ENCODE peak calls at places on chromosomes 1 and 21, in eight cellular contexts. One of them, this sample, is unnamed.

GRCh38 chr1:10900265-10900651 is 103.8 kb upstream of the CASZ1 start:
- DNase-seq in stomach: no peak
- DNase-seq in left ventricle myocardium inferior: no peak
- DNase-seq in progenitor cell of endocrine pancreas: no peak
- DNase-seq in GM12865: no peak
- DNase-seq in RWPE1: peak
- DNase-seq in A549: no peak
- DNase-seq in MCF 10A: peak
- DNase-seq in this sample: no peak

GRCh38 chr1:179305450-179305849 is 11.9 kb downstream of the SOAT1 start:
- DNase-seq in left ventricle myocardium inferior: no peak
- DNase-seq in RWPE1: no peak
- DNase-seq in A549: no peak
- DNase-seq in MCF 10A: peak
- DNase-seq in progenitor cell of endocrine pancreas: no peak
- DNase-seq in stomach: no peak
- DNase-seq in GM12865: no peak
- DNase-seq in this sample: no peak

GRCh38 chr21:30340714-30341573 is 3.5 kb upstream of the KRTAP27-1 start:
- DNase-seq in RWPE1: peak
- DNase-seq in stomach: peak
- DNase-seq in MCF 10A: peak
- DNase-seq in GM12865: peak
- DNase-seq in progenitor cell of endocrine pancreas: peak
- DNase-seq in A549: peak
- DNase-seq in left ventricle myocardium inferior: no peak
- DNase-seq in this sample: no peak

GRCh38 chr1:219883400-219884332 is 44.7 kb downstream of the SLC30A10 start:
- DNase-seq in A549: no peak
- DNase-seq in MCF 10A: no peak
- DNase-seq in RWPE1: no peak
- DNase-seq in GM12865: no peak
- DNase-seq in stomach: no peak
- DNase-seq in progenitor cell of endocrine pancreas: no peak
- DNase-seq in left ventricle myocardium inferior: no peak
- DNase-seq in this sample: no peak

GRCh38 chr1:101371259-101371658 is 134.4 kb downstream of the S1PR1 start:
- DNase-seq in GM12865: peak
- DNase-seq in RWPE1: peak
- DNase-seq in progenitor cell of endocrine pancreas: no peak
- DNase-seq in left ventricle myocardium inferior: no peak
- DNase-seq in A549: peak
- DNase-seq in stomach: no peak
- DNase-seq in MCF 10A: peak
- DNase-seq in this sample: no peak

GRCh38 chr1:91569411-91570104 is 68.9 kb downstream of the CDC7 start:
- DNase-seq in GM12865: no peak
- DNase-seq in progenitor cell of endocrine pancreas: no peak
- DNase-seq in MCF 10A: peak
- DNase-seq in A549: peak
- DNase-seq in left ventricle myocardium inferior: peak
- DNase-seq in RWPE1: peak
- DNase-seq in stomach: peak
- DNase-seq in this sample: no peak

GRCh38 chr1:15328785-15329480 is 80.8 kb upstream of the EFHD2 start:
- DNase-seq in stomach: peak
- DNase-seq in left ventricle myocardium inferior: peak
- DNase-seq in GM12865: no peak
- DNase-seq in progenitor cell of endocrine pancreas: no peak
- DNase-seq in A549: no peak
- DNase-seq in MCF 10A: no peak
- DNase-seq in RWPE1: no peak
- DNase-seq in this sample: no peak

GRCh38 chr1:63155437-63155836 is 166.9 kb upstream of the FOXD3 start:
- DNase-seq in A549: no peak
- DNase-seq in MCF 10A: peak
- DNase-seq in stomach: no peak
- DNase-seq in RWPE1: peak
- DNase-seq in left ventricle myocardium inferior: no peak
- DNase-seq in progenitor cell of endocrine pancreas: no peak
- DNase-seq in GM12865: no peak
- DNase-seq in this sample: no peak

GRCh38 chr1:194331758-194332157 is 1145.3 kb upstream of the B3GALT2 start:
- DNase-seq in GM12865: no peak
- DNase-seq in progenitor cell of endocrine pancreas: no peak
- DNase-seq in A549: no peak
- DNase-seq in stomach: no peak
- DNase-seq in left ventricle myocardium inferior: no peak
- DNase-seq in RWPE1: no peak
- DNase-seq in MCF 10A: peak
- DNase-seq in this sample: no peak

GRCh38 chr1:97893844-97894243 is 27.0 kb downstream of the DPYD start:
- DNase-seq in GM12865: no peak
- DNase-seq in left ventricle myocardium inferior: no peak
- DNase-seq in MCF 10A: no peak
- DNase-seq in RWPE1: no peak
- DNase-seq in stomach: no peak
- DNase-seq in A549: no peak
- DNase-seq in progenitor cell of endocrine pancreas: no peak
- DNase-seq in this sample: no peak

GRCh38 chr1:217059401-217059800 is 336.2 kb upstream of the ESRRG start:
- DNase-seq in GM12865: no peak
- DNase-seq in A549: no peak
- DNase-seq in stomach: no peak
- DNase-seq in left ventricle myocardium inferior: no peak
- DNase-seq in progenitor cell of endocrine pancreas: no peak
- DNase-seq in RWPE1: no peak
- DNase-seq in MCF 10A: no peak
- DNase-seq in this sample: no peak

GRCh38 chr21:26490771-26491170 is 82.3 kb downstream of the CYYR1 start:
- DNase-seq in stomach: no peak
- DNase-seq in MCF 10A: no peak
- DNase-seq in A549: no peak
- DNase-seq in progenitor cell of endocrine pancreas: no peak
- DNase-seq in left ventricle myocardium inferior: no peak
- DNase-seq in GM12865: no peak
- DNase-seq in RWPE1: no peak
- DNase-seq in this sample: no peak

GRCh38 chr1:188958461-188959115 is 1519.1 kb downstream of the BRINP3 start:
- DNase-seq in MCF 10A: no peak
- DNase-seq in RWPE1: no peak
- DNase-seq in left ventricle myocardium inferior: no peak
- DNase-seq in GM12865: peak
- DNase-seq in progenitor cell of endocrine pancreas: no peak
- DNase-seq in A549: no peak
- DNase-seq in stomach: no peak
- DNase-seq in this sample: no peak
- TF ChIP-seq CTCF in MCF 10A: no peak
- TF ChIP-seq CTCF in RWPE1: no peak
- TF ChIP-seq CTCF in left ventricle myocardium inferior: no peak
- TF ChIP-seq CTCF in GM12865: peak
- TF ChIP-seq CTCF in progenitor cell of endocrine pancreas: no peak
- TF ChIP-seq CTCF in A549: no peak
- TF ChIP-seq CTCF in stomach: no peak
- TF ChIP-seq CTCF in this sample: no peak

DNA sequence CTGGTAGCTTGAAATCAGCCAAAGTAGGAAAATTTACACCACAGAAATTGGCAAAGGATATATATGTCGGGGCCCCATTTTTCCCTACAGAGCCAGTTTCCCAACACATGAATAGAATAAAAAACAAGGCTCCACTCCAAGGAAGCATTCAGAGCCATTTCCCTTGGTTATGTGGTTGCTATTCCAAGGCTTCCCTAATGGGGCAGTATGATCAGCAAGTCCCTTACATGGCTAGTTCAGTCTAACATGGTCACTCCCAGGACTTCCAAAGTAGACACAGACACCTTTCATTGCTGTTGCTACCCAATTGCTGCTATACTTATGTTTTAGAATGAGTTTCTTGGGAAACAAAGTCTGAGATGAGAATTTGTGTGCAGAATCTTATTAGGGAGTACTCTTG is 93.1 kb downstream of the C21orf91 start:
- DNase-seq in stomach: no peak
- DNase-seq in MCF 10A: peak
- DNase-seq in GM12865: no peak
- DNase-seq in RWPE1: peak
- DNase-seq in progenitor cell of endocrine pancreas: no peak
- DNase-seq in left ventricle myocardium inferior: no peak
- DNase-seq in A549: peak
- DNase-seq in this sample: no peak
- TF ChIP-seq CTCF in stomach: no peak
- TF ChIP-seq CTCF in MCF 10A: no peak
- TF ChIP-seq CTCF in GM12865: no peak
- TF ChIP-seq CTCF in RWPE1: no peak
- TF ChIP-seq CTCF in progenitor cell of endocrine pancreas: peak
- TF ChIP-seq CTCF in left ventricle myocardium inferior: no peak
- TF ChIP-seq CTCF in A549: no peak
- TF ChIP-seq CTCF in this sample: peak

GRCh38 chr1:29516063-29516820 is 279.9 kb downstream of the PTPRU start:
- DNase-seq in progenitor cell of endocrine pancreas: no peak
- DNase-seq in stomach: peak
- DNase-seq in left ventricle myocardium inferior: no peak
- DNase-seq in GM12865: no peak
- DNase-seq in A549: no peak
- DNase-seq in RWPE1: no peak
- DNase-seq in MCF 10A: no peak
- DNase-seq in this sample: no peak
- TF ChIP-seq CTCF in progenitor cell of endocrine pancreas: no peak
- TF ChIP-seq CTCF in stomach: no peak
- TF ChIP-seq CTCF in left ventricle myocardium inferior: no peak
- TF ChIP-seq CTCF in GM12865: no peak
- TF ChIP-seq CTCF in A549: no peak
- TF ChIP-seq CTCF in RWPE1: no peak
- TF ChIP-seq CTCF in MCF 10A: no peak
- TF ChIP-seq CTCF in this sample: no peak

DNA sequence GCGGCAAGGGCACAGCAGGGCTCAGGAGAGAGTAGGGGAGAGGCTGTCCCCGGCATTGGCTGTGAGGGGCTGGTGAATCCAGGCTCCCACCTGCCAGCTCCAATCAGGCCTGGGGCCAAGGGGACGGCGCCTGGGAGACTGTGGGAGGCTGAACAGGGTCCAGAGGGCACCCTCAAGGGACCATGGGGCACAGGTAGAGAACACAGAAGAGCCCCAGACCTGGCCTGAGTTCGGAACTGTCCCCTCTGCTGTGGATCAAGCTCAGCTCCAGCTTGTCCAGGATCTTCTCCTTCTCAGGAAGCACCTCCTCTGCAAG is 67.0 kb downstream of the KCNAB2 start:
- DNase-seq in RWPE1: no peak
- DNase-seq in GM12865: no peak
- DNase-seq in MCF 10A: no peak
- DNase-seq in A549: no peak
- DNase-seq in left ventricle myocardium inferior: no peak
- DNase-seq in progenitor cell of endocrine pancreas: no peak
- DNase-seq in stomach: no peak
- DNase-seq in this sample: no peak
- TF ChIP-seq CTCF in RWPE1: no peak
- TF ChIP-seq CTCF in GM12865: no peak
- TF ChIP-seq CTCF in MCF 10A: no peak
- TF ChIP-seq CTCF in A549: no peak
- TF ChIP-seq CTCF in left ventricle myocardium inferior: no peak
- TF ChIP-seq CTCF in progenitor cell of endocrine pancreas: no peak
- TF ChIP-seq CTCF in stomach: no peak
- TF ChIP-seq CTCF in this sample: no peak

GRCh38 chr1:34113887-34114286 is 51.1 kb downstream of the CSMD2 start:
- DNase-seq in A549: peak
- DNase-seq in RWPE1: peak
- DNase-seq in progenitor cell of endocrine pancreas: no peak
- DNase-seq in MCF 10A: peak
- DNase-seq in GM12865: peak
- DNase-seq in left ventricle myocardium inferior: no peak
- DNase-seq in stomach: no peak
- DNase-seq in this sample: no peak
- TF ChIP-seq CTCF in A549: no peak
- TF ChIP-seq CTCF in RWPE1: no peak
- TF ChIP-seq CTCF in progenitor cell of endocrine pancreas: peak
- TF ChIP-seq CTCF in MCF 10A: peak
- TF ChIP-seq CTCF in GM12865: peak
- TF ChIP-seq CTCF in left ventricle myocardium inferior: peak
- TF ChIP-seq CTCF in stomach: no peak
- TF ChIP-seq CTCF in this sample: peak

GRCh38 chr1:160945079-160945478 is 9.5 kb downstream of the ITLN2 start:
- DNase-seq in A549: no peak
- DNase-seq in left ventricle myocardium inferior: no peak
- DNase-seq in RWPE1: no peak
- DNase-seq in GM12865: no peak
- DNase-seq in MCF 10A: no peak
- DNase-seq in progenitor cell of endocrine pancreas: no peak
- DNase-seq in stomach: no peak
- DNase-seq in this sample: no peak

DNA sequence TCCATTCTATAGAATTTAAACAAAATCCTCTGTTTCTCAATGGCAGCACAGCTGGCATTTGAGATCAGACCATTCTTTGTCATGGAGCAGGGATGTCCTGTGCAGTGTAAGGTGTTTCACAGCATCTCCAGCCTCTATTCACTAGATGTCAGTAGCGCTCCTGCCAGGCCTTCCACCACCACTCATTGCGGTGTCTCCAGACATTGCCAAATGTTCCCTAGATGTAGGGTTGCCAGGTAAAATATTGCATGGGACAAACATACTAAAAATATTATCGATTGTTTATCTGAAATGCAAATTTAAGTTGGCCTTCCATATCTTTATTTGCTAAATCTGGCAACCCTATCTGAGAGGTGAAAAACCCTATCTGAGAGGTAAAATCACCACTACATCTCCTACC is 11.7 kb downstream of the ITLN2 start:
- DNase-seq in A549: peak
- DNase-seq in left ventricle myocardium inferior: no peak
- DNase-seq in GM12865: no peak
- DNase-seq in progenitor cell of endocrine pancreas: no peak
- DNase-seq in RWPE1: peak
- DNase-seq in stomach: no peak
- DNase-seq in MCF 10A: peak
- DNase-seq in this sample: no peak
- TF ChIP-seq CTCF in A549: peak
- TF ChIP-seq CTCF in left ventricle myocardium inferior: peak
- TF ChIP-seq CTCF in GM12865: peak
- TF ChIP-seq CTCF in progenitor cell of endocrine pancreas: peak
- TF ChIP-seq CTCF in RWPE1: peak
- TF ChIP-seq CTCF in stomach: no peak
- TF ChIP-seq CTCF in MCF 10A: peak
- TF ChIP-seq CTCF in this sample: no peak

This sample was measured in D721Med.